ENCODE peak calls at places on chromosomes 11 and 22, in nine cellular contexts. N, I, X, W, U, K, M, F and Z are unnamed samples.

GRCh38 chr11:68480193-68480592 is 19.6 kb downstream of the PPP6R3 start:
- DNase-seq in F (no peak), X (no peak), W (no peak), M (no peak), K (no peak), U (no peak), I (no peak), N (no peak), Z (no peak)

GRCh38 chr11:122850076-122850631 is 11.9 kb downstream of the CRTAM start:
- DNase-seq in U (no peak), X (no peak), M (no peak), F (peak), K (no peak), W (no peak), I (peak), N (no peak), Z (no peak)

GRCh38 chr11:82049199-82049598 is 684.5 kb downstream of the FAM181B start:
- DNase-seq in W (no peak), N (no peak), X (no peak), U (no peak), F (no peak), K (no peak), I (no peak), M (no peak), Z (no peak)

GRCh38 chr11:67120456-67120855 is 1.4 kb downstream of the KDM2A start:
- DNase-seq in F (no peak), N (no peak), K (no peak), W (no peak), X (no peak), M (no peak), U (no peak), I (no peak), Z (no peak)

GRCh38 chr11:45643585-45643984 is 21.8 kb downstream of the CHST1 start:
- DNase-seq in K (no peak), W (no peak), M (no peak), F (no peak), I (no peak), U (no peak), X (no peak), N (no peak), Z (no peak)

GRCh38 chr11:1943977-1944376 is 3.2 kb upstream of the MRPL23 start:
- DNase-seq in N (no peak), I (peak), X (peak), M (no peak), K (no peak), F (no peak), W (no peak), U (no peak), Z (no peak)

GRCh38 chr11:102313225-102313940 is 3.9 kb upstream of the BIRC3 start:
- DNase-seq in M (no peak), X (no peak), U (no peak), I (no peak), F (no peak), K (no peak), N (no peak), W (no peak), Z (no peak)

GRCh38 chr22:45120931-45121330 is 42.8 kb upstream of the NUP50 start:
- DNase-seq in M (no peak), X (no peak), U (no peak), F (no peak), N (no peak), I (no peak), K (no peak), W (no peak), Z (no peak)

GRCh38 chr22:24580276-24580675 is 12.6 kb downstream of the LRRC75B start:
- DNase-seq in W (no peak), U (no peak), F (no peak), K (no peak), I (no peak), X (no peak), N (no peak), M (no peak), Z (no peak)

GRCh38 chr11:13160302-13160701 is 117.3 kb upstream of the BMAL1 start:
- DNase-seq in X (peak), U (no peak), W (no peak), K (no peak), N (no peak), F (no peak), M (no peak), I (no peak), Z (no peak)